ENCODE peak calls at places on chromosomes 7 and 10, in ten cellular contexts. One of them, this sample, is unnamed.
A peak's percentile ranks its signal among the peaks of the same experiment; 100 is the strongest.

GRCh38 chr10:76119515-76119914 is 688.1 kb downstream of the LRMDA start:
- DNase-seq in left ventricle myocardium superior: no peak
- DNase-seq in kidney: no peak
- DNase-seq in uterus: no peak
- DNase-seq in heart left ventricle: no peak
- DNase-seq in T-helper 9 cell: no peak
- DNase-seq in GM12865: no peak
- DNase-seq in activated CD8-positive, alpha-beta memory T cell treated with anti-CD3 and anti-CD28 coated beads for 1 hour: no peak
- DNase-seq in myocyte: peak; percentile 35
- DNase-seq in activated T-cell treated with anti-CD3 and anti-CD28 coated beads, Interleukin-2, amount 50 U/mL, for 72 hours: no peak
- DNase-seq in this sample: no peak

GRCh38 chr10:29257106-29257783 is 31.6 kb upstream of the LYZL1 start:
- DNase-seq in left ventricle myocardium superior: peak; percentile 43
- DNase-seq in kidney: peak; percentile 93
- DNase-seq in uterus: peak; percentile 97
- DNase-seq in heart left ventricle: peak; percentile 63
- DNase-seq in T-helper 9 cell: no peak
- DNase-seq in GM12865: no peak
- DNase-seq in activated CD8-positive, alpha-beta memory T cell treated with anti-CD3 and anti-CD28 coated beads for 1 hour: no peak
- DNase-seq in myocyte: peak; percentile 53
- DNase-seq in activated T-cell treated with anti-CD3 and anti-CD28 coated beads, Interleukin-2, amount 50 U/mL, for 72 hours: no peak
- DNase-seq in this sample: no peak

GRCh38 chr10:69959911-69960310 is 92.7 kb upstream of the MACROH2A2 start:
- DNase-seq in left ventricle myocardium superior: no peak
- DNase-seq in kidney: no peak
- DNase-seq in uterus: no peak
- DNase-seq in heart left ventricle: no peak
- DNase-seq in T-helper 9 cell: no peak
- DNase-seq in GM12865: no peak
- DNase-seq in activated CD8-positive, alpha-beta memory T cell treated with anti-CD3 and anti-CD28 coated beads for 1 hour: no peak
- DNase-seq in myocyte: no peak
- DNase-seq in activated T-cell treated with anti-CD3 and anti-CD28 coated beads, Interleukin-2, amount 50 U/mL, for 72 hours: no peak
- DNase-seq in this sample: no peak

GRCh38 chr10:36448760-36449681 is 676.4 kb upstream of the ANKRD30A start:
- DNase-seq in left ventricle myocardium superior: no peak
- DNase-seq in kidney: no peak
- DNase-seq in uterus: no peak
- DNase-seq in heart left ventricle: no peak
- DNase-seq in T-helper 9 cell: no peak
- DNase-seq in GM12865: no peak
- DNase-seq in activated CD8-positive, alpha-beta memory T cell treated with anti-CD3 and anti-CD28 coated beads for 1 hour: no peak
- DNase-seq in myocyte: no peak
- DNase-seq in activated T-cell treated with anti-CD3 and anti-CD28 coated beads, Interleukin-2, amount 50 U/mL, for 72 hours: no peak
- DNase-seq in this sample: no peak

GRCh38 chr7:94509879-94510581 is 421 bp downstream of the CASD1 start:
- DNase-seq in left ventricle myocardium superior: peak; percentile 80
- DNase-seq in kidney: peak; percentile 88
- DNase-seq in uterus: peak; percentile 59
- DNase-seq in heart left ventricle: peak; percentile 72
- DNase-seq in T-helper 9 cell: peak; percentile 49
- DNase-seq in GM12865: peak; percentile 86
- DNase-seq in activated CD8-positive, alpha-beta memory T cell treated with anti-CD3 and anti-CD28 coated beads for 1 hour: peak; percentile 35
- DNase-seq in myocyte: peak; percentile 85
- DNase-seq in activated T-cell treated with anti-CD3 and anti-CD28 coated beads, Interleukin-2, amount 50 U/mL, for 72 hours: peak; percentile 72
- DNase-seq in this sample: peak; percentile 80

GRCh38 chr7:45088821-45089313 is at the start of gene NACAD:
- DNase-seq in left ventricle myocardium superior: peak; percentile 79
- DNase-seq in kidney: no peak
- DNase-seq in uterus: peak; percentile 56
- DNase-seq in heart left ventricle: peak; percentile 39
- DNase-seq in T-helper 9 cell: no peak
- DNase-seq in GM12865: no peak
- DNase-seq in activated CD8-positive, alpha-beta memory T cell treated with anti-CD3 and anti-CD28 coated beads for 1 hour: no peak
- DNase-seq in myocyte: peak; percentile 36
- DNase-seq in activated T-cell treated with anti-CD3 and anti-CD28 coated beads, Interleukin-2, amount 50 U/mL, for 72 hours: peak; percentile 44
- DNase-seq in this sample: no peak

GRCh38 chr7:98831641-98832221 is 38.1 kb downstream of the TMEM130 start:
- DNase-seq in left ventricle myocardium superior: no peak
- DNase-seq in kidney: no peak
- DNase-seq in uterus: no peak
- DNase-seq in heart left ventricle: no peak
- DNase-seq in T-helper 9 cell: peak; percentile 34
- DNase-seq in GM12865: peak; percentile 40
- DNase-seq in activated CD8-positive, alpha-beta memory T cell treated with anti-CD3 and anti-CD28 coated beads for 1 hour: peak; percentile 32
- DNase-seq in myocyte: no peak
- DNase-seq in activated T-cell treated with anti-CD3 and anti-CD28 coated beads, Interleukin-2, amount 50 U/mL, for 72 hours: peak; percentile 51
- DNase-seq in this sample: peak; percentile 55

GRCh38 chr7:128454808-128455555 is 696 bp upstream of the HILPDA start:
- DNase-seq in left ventricle myocardium superior: no peak
- DNase-seq in kidney: no peak
- DNase-seq in uterus: peak; percentile 32
- DNase-seq in heart left ventricle: no peak
- DNase-seq in T-helper 9 cell: no peak
- DNase-seq in GM12865: peak; percentile 35
- DNase-seq in activated CD8-positive, alpha-beta memory T cell treated with anti-CD3 and anti-CD28 coated beads for 1 hour: no peak
- DNase-seq in myocyte: no peak
- DNase-seq in activated T-cell treated with anti-CD3 and anti-CD28 coated beads, Interleukin-2, amount 50 U/mL, for 72 hours: no peak
- DNase-seq in this sample: no peak

GRCh38 chr10:12643279-12643678 is 293.9 kb downstream of the CAMK1D start:
- DNase-seq in left ventricle myocardium superior: no peak
- DNase-seq in kidney: no peak
- DNase-seq in uterus: no peak
- DNase-seq in heart left ventricle: no peak
- DNase-seq in T-helper 9 cell: no peak
- DNase-seq in GM12865: no peak
- DNase-seq in activated CD8-positive, alpha-beta memory T cell treated with anti-CD3 and anti-CD28 coated beads for 1 hour: no peak
- DNase-seq in myocyte: no peak
- DNase-seq in activated T-cell treated with anti-CD3 and anti-CD28 coated beads, Interleukin-2, amount 50 U/mL, for 72 hours: no peak
- DNase-seq in this sample: no peak

GRCh38 chr10:3857318-3857717 is 72.3 kb upstream of the KLF6 start:
- DNase-seq in left ventricle myocardium superior: no peak
- DNase-seq in kidney: no peak
- DNase-seq in uterus: no peak
- DNase-seq in heart left ventricle: no peak
- DNase-seq in T-helper 9 cell: no peak
- DNase-seq in GM12865: no peak
- DNase-seq in activated CD8-positive, alpha-beta memory T cell treated with anti-CD3 and anti-CD28 coated beads for 1 hour: no peak
- DNase-seq in myocyte: no peak
- DNase-seq in activated T-cell treated with anti-CD3 and anti-CD28 coated beads, Interleukin-2, amount 50 U/mL, for 72 hours: no peak
- DNase-seq in this sample: no peak

GRCh38 chr7:35624299-35625186 is 70.4 kb downstream of the HERPUD2 start:
- DNase-seq in left ventricle myocardium superior: peak; percentile 34
- DNase-seq in kidney: no peak
- DNase-seq in uterus: no peak
- DNase-seq in heart left ventricle: no peak
- DNase-seq in T-helper 9 cell: peak; percentile 12
- DNase-seq in GM12865: peak; percentile 49
- DNase-seq in activated CD8-positive, alpha-beta memory T cell treated with anti-CD3 and anti-CD28 coated beads for 1 hour: peak; percentile 7
- DNase-seq in myocyte: peak; percentile 52
- DNase-seq in activated T-cell treated with anti-CD3 and anti-CD28 coated beads, Interleukin-2, amount 50 U/mL, for 72 hours: peak; percentile 38
- DNase-seq in this sample: no peak

GRCh38 chr10:77983384-77984341 is 45.7 kb downstream of the POLR3A start:
- DNase-seq in left ventricle myocardium superior: no peak
- DNase-seq in kidney: no peak
- DNase-seq in uterus: peak; percentile 9
- DNase-seq in heart left ventricle: no peak
- DNase-seq in T-helper 9 cell: no peak
- DNase-seq in GM12865: no peak
- DNase-seq in activated CD8-positive, alpha-beta memory T cell treated with anti-CD3 and anti-CD28 coated beads for 1 hour: no peak
- DNase-seq in myocyte: peak; percentile 29
- DNase-seq in activated T-cell treated with anti-CD3 and anti-CD28 coated beads, Interleukin-2, amount 50 U/mL, for 72 hours: no peak
- DNase-seq in this sample: no peak

GRCh38 chr10:28624351-28624750 is 53.0 kb upstream of the BAMBI start:
- DNase-seq in left ventricle myocardium superior: no peak
- DNase-seq in kidney: no peak
- DNase-seq in uterus: no peak
- DNase-seq in heart left ventricle: no peak
- DNase-seq in T-helper 9 cell: no peak
- DNase-seq in GM12865: peak; percentile 51
- DNase-seq in activated CD8-positive, alpha-beta memory T cell treated with anti-CD3 and anti-CD28 coated beads for 1 hour: no peak
- DNase-seq in myocyte: no peak
- DNase-seq in activated T-cell treated with anti-CD3 and anti-CD28 coated beads, Interleukin-2, amount 50 U/mL, for 72 hours: no peak
- DNase-seq in this sample: no peak

GRCh38 chr10:113978802-113979201 is 64.9 kb upstream of the ADRB1 start:
- DNase-seq in left ventricle myocardium superior: peak; percentile 68
- DNase-seq in kidney: no peak
- DNase-seq in uterus: no peak
- DNase-seq in heart left ventricle: peak; percentile 64
- DNase-seq in T-helper 9 cell: no peak
- DNase-seq in GM12865: no peak
- DNase-seq in activated CD8-positive, alpha-beta memory T cell treated with anti-CD3 and anti-CD28 coated beads for 1 hour: no peak
- DNase-seq in myocyte: no peak
- DNase-seq in activated T-cell treated with anti-CD3 and anti-CD28 coated beads, Interleukin-2, amount 50 U/mL, for 72 hours: no peak
- DNase-seq in this sample: no peak

GRCh38 chr10:62707810-62708209 is 96.7 kb upstream of the ADO start:
- DNase-seq in left ventricle myocardium superior: no peak
- DNase-seq in kidney: no peak
- DNase-seq in uterus: no peak
- DNase-seq in heart left ventricle: no peak
- DNase-seq in T-helper 9 cell: no peak
- DNase-seq in GM12865: peak; percentile 62
- DNase-seq in activated CD8-positive, alpha-beta memory T cell treated with anti-CD3 and anti-CD28 coated beads for 1 hour: no peak
- DNase-seq in myocyte: no peak
- DNase-seq in activated T-cell treated with anti-CD3 and anti-CD28 coated beads, Interleukin-2, amount 50 U/mL, for 72 hours: no peak
- DNase-seq in this sample: no peak

GRCh38 chr10:3889961-3890522 is 105.0 kb upstream of the KLF6 start:
- DNase-seq in left ventricle myocardium superior: no peak
- DNase-seq in kidney: no peak
- DNase-seq in uterus: no peak
- DNase-seq in heart left ventricle: no peak
- DNase-seq in T-helper 9 cell: no peak
- DNase-seq in GM12865: no peak
- DNase-seq in activated CD8-positive, alpha-beta memory T cell treated with anti-CD3 and anti-CD28 coated beads for 1 hour: no peak
- DNase-seq in myocyte: peak; percentile 53
- DNase-seq in activated T-cell treated with anti-CD3 and anti-CD28 coated beads, Interleukin-2, amount 50 U/mL, for 72 hours: no peak
- DNase-seq in this sample: no peak

GRCh38 chr7:114081606-114082425 is 163.0 kb upstream of the PPP1R3A start:
- DNase-seq in left ventricle myocardium superior: no peak
- DNase-seq in kidney: no peak
- DNase-seq in uterus: no peak
- DNase-seq in heart left ventricle: no peak
- DNase-seq in T-helper 9 cell: no peak
- DNase-seq in GM12865: peak; percentile 66
- DNase-seq in activated CD8-positive, alpha-beta memory T cell treated with anti-CD3 and anti-CD28 coated beads for 1 hour: no peak
- DNase-seq in myocyte: peak; percentile 71
- DNase-seq in activated T-cell treated with anti-CD3 and anti-CD28 coated beads, Interleukin-2, amount 50 U/mL, for 72 hours: peak; percentile 18
- DNase-seq in this sample: no peak

GRCh38 chr7:122397381-122397780 is 92.8 kb upstream of the FEZF1 start:
- DNase-seq in left ventricle myocardium superior: no peak
- DNase-seq in kidney: no peak
- DNase-seq in uterus: no peak
- DNase-seq in heart left ventricle: no peak
- DNase-seq in T-helper 9 cell: no peak
- DNase-seq in GM12865: no peak
- DNase-seq in activated CD8-positive, alpha-beta memory T cell treated with anti-CD3 and anti-CD28 coated beads for 1 hour: no peak
- DNase-seq in myocyte: no peak
- DNase-seq in activated T-cell treated with anti-CD3 and anti-CD28 coated beads, Interleukin-2, amount 50 U/mL, for 72 hours: no peak
- DNase-seq in this sample: no peak

GRCh38 chr10:93143286-93143685 is 69.6 kb downstream of the CYP26A1 start:
- DNase-seq in left ventricle myocardium superior: no peak
- DNase-seq in kidney: no peak
- DNase-seq in uterus: no peak
- DNase-seq in heart left ventricle: no peak
- DNase-seq in T-helper 9 cell: no peak
- DNase-seq in GM12865: no peak
- DNase-seq in activated CD8-positive, alpha-beta memory T cell treated with anti-CD3 and anti-CD28 coated beads for 1 hour: no peak
- DNase-seq in myocyte: no peak
- DNase-seq in activated T-cell treated with anti-CD3 and anti-CD28 coated beads, Interleukin-2, amount 50 U/mL, for 72 hours: no peak
- DNase-seq in this sample: no peak

GRCh38 chr10:79487296-79488194 is 24.8 kb upstream of the EIF5AL1 start:
- DNase-seq in left ventricle myocardium superior: peak; percentile 58
- DNase-seq in kidney: no peak
- DNase-seq in uterus: peak; percentile 61
- DNase-seq in heart left ventricle: peak; percentile 68
- DNase-seq in T-helper 9 cell: peak; percentile 7
- DNase-seq in GM12865: peak; percentile 79
- DNase-seq in activated CD8-positive, alpha-beta memory T cell treated with anti-CD3 and anti-CD28 coated beads for 1 hour: peak; percentile 2
- DNase-seq in myocyte: peak; percentile 77
- DNase-seq in activated T-cell treated with anti-CD3 and anti-CD28 coated beads, Interleukin-2, amount 50 U/mL, for 72 hours: peak; percentile 37
- DNase-seq in this sample: peak; percentile 65

GRCh38 chr7:78090616-78091015 is 292.0 kb downstream of the PHTF2 start:
- DNase-seq in left ventricle myocardium superior: no peak
- DNase-seq in kidney: no peak
- DNase-seq in uterus: no peak
- DNase-seq in heart left ventricle: no peak
- DNase-seq in T-helper 9 cell: no peak
- DNase-seq in GM12865: no peak
- DNase-seq in activated CD8-positive, alpha-beta memory T cell treated with anti-CD3 and anti-CD28 coated beads for 1 hour: no peak
- DNase-seq in myocyte: peak; percentile 26
- DNase-seq in activated T-cell treated with anti-CD3 and anti-CD28 coated beads, Interleukin-2, amount 50 U/mL, for 72 hours: no peak
- DNase-seq in this sample: no peak

GRCh38 chr7:130356121-130356759 is 11.6 kb downstream of the CPA5 start:
- DNase-seq in left ventricle myocardium superior: no peak
- DNase-seq in kidney: peak; percentile 95
- DNase-seq in uterus: peak; percentile 67
- DNase-seq in heart left ventricle: peak; percentile 72
- DNase-seq in T-helper 9 cell: no peak
- DNase-seq in GM12865: no peak
- DNase-seq in activated CD8-positive, alpha-beta memory T cell treated with anti-CD3 and anti-CD28 coated beads for 1 hour: no peak
- DNase-seq in myocyte: peak; percentile 100
- DNase-seq in activated T-cell treated with anti-CD3 and anti-CD28 coated beads, Interleukin-2, amount 50 U/mL, for 72 hours: no peak
- DNase-seq in this sample: no peak

GRCh38 chr10:9253121-9253520 is 1198.6 kb downstream of the GATA3 start:
- DNase-seq in left ventricle myocardium superior: no peak
- DNase-seq in kidney: no peak
- DNase-seq in uterus: no peak
- DNase-seq in heart left ventricle: no peak
- DNase-seq in T-helper 9 cell: no peak
- DNase-seq in GM12865: no peak
- DNase-seq in activated CD8-positive, alpha-beta memory T cell treated with anti-CD3 and anti-CD28 coated beads for 1 hour: no peak
- DNase-seq in myocyte: peak; percentile 21
- DNase-seq in activated T-cell treated with anti-CD3 and anti-CD28 coated beads, Interleukin-2, amount 50 U/mL, for 72 hours: no peak
- DNase-seq in this sample: no peak

GRCh38 chr10:2908851-2909630 is 158.3 kb upstream of the PFKP start:
- DNase-seq in left ventricle myocardium superior: no peak
- DNase-seq in kidney: no peak
- DNase-seq in uterus: no peak
- DNase-seq in heart left ventricle: no peak
- DNase-seq in T-helper 9 cell: no peak
- DNase-seq in GM12865: no peak
- DNase-seq in activated CD8-positive, alpha-beta memory T cell treated with anti-CD3 and anti-CD28 coated beads for 1 hour: no peak
- DNase-seq in myocyte: peak; percentile 37
- DNase-seq in activated T-cell treated with anti-CD3 and anti-CD28 coated beads, Interleukin-2, amount 50 U/mL, for 72 hours: no peak
- DNase-seq in this sample: no peak

GRCh38 chr10:101563497-101564040 is 24.5 kb downstream of the POLL start:
- DNase-seq in left ventricle myocardium superior: no peak
- DNase-seq in kidney: no peak
- DNase-seq in uterus: no peak
- DNase-seq in heart left ventricle: no peak
- DNase-seq in T-helper 9 cell: no peak
- DNase-seq in GM12865: no peak
- DNase-seq in activated CD8-positive, alpha-beta memory T cell treated with anti-CD3 and anti-CD28 coated beads for 1 hour: no peak
- DNase-seq in myocyte: no peak
- DNase-seq in activated T-cell treated with anti-CD3 and anti-CD28 coated beads, Interleukin-2, amount 50 U/mL, for 72 hours: no peak
- DNase-seq in this sample: no peak